ENCODE peak calls at places on chromosomes 13 and 19, in four cellular contexts. One of them, this sample, is unnamed.

GRCh38 chr13:52851153-52851962 is 2.9 kb upstream of the PCDH8 start:
- DNase-seq in Panc1: no peak
- DNase-seq in transverse colon: peak
- DNase-seq in pancreas: peak
- DNase-seq in this sample: no peak

GRCh38 chr19:19211499-19212432 is at the start of gene NCAN:
- DNase-seq in pancreas: no peak
- DNase-seq in Panc1: no peak
- DNase-seq in transverse colon: no peak
- DNase-seq in this sample: no peak

GRCh38 chr13:29799041-29799440 is 51.4 kb downstream of the UBL3 start:
- DNase-seq in pancreas: no peak
- DNase-seq in Panc1: no peak
- DNase-seq in transverse colon: no peak
- DNase-seq in this sample: no peak

GRCh38 chr13:61045197-61045596 is 370.5 kb downstream of the PCDH20 start:
- DNase-seq in transverse colon: no peak
- DNase-seq in Panc1: no peak
- DNase-seq in pancreas: no peak
- DNase-seq in this sample: no peak

GRCh38 chr13:53351040-53351439 is 322.4 kb downstream of the OLFM4 start:
- DNase-seq in transverse colon: no peak
- DNase-seq in pancreas: no peak
- DNase-seq in Panc1: no peak
- DNase-seq in this sample: no peak

GRCh38 chr13:78759704-78760103 is 100.7 kb upstream of the OBI1 start:
- DNase-seq in pancreas: no peak
- DNase-seq in transverse colon: no peak
- DNase-seq in Panc1: no peak
- DNase-seq in this sample: no peak

GRCh38 chr19:40280608-40281221 is 4.4 kb downstream of the AKT2 start:
- DNase-seq in transverse colon: peak
- DNase-seq in Panc1: no peak
- DNase-seq in pancreas: no peak
- DNase-seq in this sample: peak

GRCh38 chr13:99464441-99464949 is 36.8 kb upstream of the TM9SF2 start:
- DNase-seq in pancreas: no peak
- DNase-seq in transverse colon: no peak
- DNase-seq in Panc1: no peak
- DNase-seq in this sample: no peak

GRCh38 chr13:76663941-76664340 is 222.3 kb downstream of the KCTD12 start:
- DNase-seq in pancreas: no peak
- DNase-seq in transverse colon: no peak
- DNase-seq in Panc1: no peak
- DNase-seq in this sample: no peak

GRCh38 chr13:61913183-61913582 is 497.5 kb upstream of the PCDH20 start:
- DNase-seq in pancreas: no peak
- DNase-seq in transverse colon: no peak
- DNase-seq in Panc1: no peak
- DNase-seq in this sample: no peak

GRCh38 chr13:106710267-106710666 is 142.3 kb upstream of the ARGLU1 start:
- DNase-seq in Panc1: no peak
- DNase-seq in pancreas: no peak
- DNase-seq in transverse colon: no peak
- DNase-seq in this sample: no peak

GRCh38 chr13:60155978-60156377 is 7.8 kb downstream of the DIAPH3 start:
- DNase-seq in transverse colon: no peak
- DNase-seq in pancreas: no peak
- DNase-seq in Panc1: no peak
- DNase-seq in this sample: no peak

GRCh38 chr19:18300930-18301717 is 19.7 kb upstream of the JUND start:
- DNase-seq in transverse colon: peak
- DNase-seq in Panc1: no peak
- DNase-seq in pancreas: no peak
- DNase-seq in this sample: peak

GRCh38 chr19:38274734-38275133 is 10.4 kb downstream of the SPINT2 start:
- DNase-seq in Panc1: no peak
- DNase-seq in pancreas: no peak
- DNase-seq in transverse colon: peak
- DNase-seq in this sample: no peak

GRCh38 chr13:94227255-94227879 is 252.1 kb downstream of the DCT start:
- DNase-seq in pancreas: no peak
- DNase-seq in transverse colon: no peak
- DNase-seq in Panc1: no peak
- DNase-seq in this sample: no peak

GRCh38 chr19:21202865-21203494 is 61.1 kb downstream of the ZNF431 start:
- DNase-seq in transverse colon: no peak
- DNase-seq in Panc1: peak
- DNase-seq in pancreas: no peak
- DNase-seq in this sample: no peak

GRCh38 chr19:7969560-7969949 is 26.1 kb upstream of the TIMM44 start:
- DNase-seq in Panc1: no peak
- DNase-seq in pancreas: no peak
- DNase-seq in transverse colon: no peak
- DNase-seq in this sample: no peak

GRCh38 chr13:86572115-86572514 is 772.9 kb upstream of the SLITRK6 start:
- DNase-seq in transverse colon: no peak
- DNase-seq in pancreas: no peak
- DNase-seq in Panc1: no peak
- DNase-seq in this sample: no peak

GRCh38 chr13:106471957-106472543 is 63.4 kb downstream of the EFNB2 start:
- DNase-seq in Panc1: peak
- DNase-seq in pancreas: no peak
- DNase-seq in transverse colon: peak
- DNase-seq in this sample: no peak

GRCh38 chr19:8426283-8426682 is 13.2 kb downstream of the MARCHF2 start:
- DNase-seq in Panc1: no peak
- DNase-seq in transverse colon: no peak
- DNase-seq in pancreas: no peak
- DNase-seq in this sample: no peak

GRCh38 chr19:35757231-35757748 is 461 bp upstream of the HSPB6 start:
- DNase-seq in pancreas: peak
- DNase-seq in transverse colon: peak
- DNase-seq in Panc1: no peak
- DNase-seq in this sample: peak

GRCh38 chr19:43489310-43489709 is 15.2 kb downstream of the PHLDB3 start:
- DNase-seq in transverse colon: no peak
- DNase-seq in pancreas: no peak
- DNase-seq in Panc1: no peak
- DNase-seq in this sample: no peak

GRCh38 chr13:22461854-22462565 is 718.8 kb upstream of the SGCG start:
- DNase-seq in pancreas: no peak
- DNase-seq in transverse colon: no peak
- DNase-seq in Panc1: no peak
- DNase-seq in this sample: no peak

GRCh38 chr19:12769689-12770088 is 5.7 kb downstream of the HOOK2 start:
- DNase-seq in transverse colon: peak
- DNase-seq in Panc1: no peak
- DNase-seq in pancreas: no peak
- DNase-seq in this sample: no peak

GRCh38 chr19:38264486-38265212 is at the start of gene SPINT2:
- DNase-seq in Panc1: no peak
- DNase-seq in pancreas: no peak
- DNase-seq in transverse colon: no peak
- DNase-seq in this sample: peak

GRCh38 chr13:70108276-70108845 is at the start of gene KLHL1:
- DNase-seq in Panc1: no peak
- DNase-seq in transverse colon: no peak
- DNase-seq in pancreas: no peak
- DNase-seq in this sample: no peak

GRCh38 chr19:35397064-35397463 is 26.2 kb downstream of the GPR42 start:
- DNase-seq in Panc1: no peak
- DNase-seq in transverse colon: no peak
- DNase-seq in pancreas: no peak
- DNase-seq in this sample: no peak

GRCh38 chr19:38913958-38914357 is 2.0 kb upstream of the CCER2 start:
- DNase-seq in Panc1: no peak
- DNase-seq in transverse colon: no peak
- DNase-seq in pancreas: peak
- DNase-seq in this sample: no peak

DNA sequence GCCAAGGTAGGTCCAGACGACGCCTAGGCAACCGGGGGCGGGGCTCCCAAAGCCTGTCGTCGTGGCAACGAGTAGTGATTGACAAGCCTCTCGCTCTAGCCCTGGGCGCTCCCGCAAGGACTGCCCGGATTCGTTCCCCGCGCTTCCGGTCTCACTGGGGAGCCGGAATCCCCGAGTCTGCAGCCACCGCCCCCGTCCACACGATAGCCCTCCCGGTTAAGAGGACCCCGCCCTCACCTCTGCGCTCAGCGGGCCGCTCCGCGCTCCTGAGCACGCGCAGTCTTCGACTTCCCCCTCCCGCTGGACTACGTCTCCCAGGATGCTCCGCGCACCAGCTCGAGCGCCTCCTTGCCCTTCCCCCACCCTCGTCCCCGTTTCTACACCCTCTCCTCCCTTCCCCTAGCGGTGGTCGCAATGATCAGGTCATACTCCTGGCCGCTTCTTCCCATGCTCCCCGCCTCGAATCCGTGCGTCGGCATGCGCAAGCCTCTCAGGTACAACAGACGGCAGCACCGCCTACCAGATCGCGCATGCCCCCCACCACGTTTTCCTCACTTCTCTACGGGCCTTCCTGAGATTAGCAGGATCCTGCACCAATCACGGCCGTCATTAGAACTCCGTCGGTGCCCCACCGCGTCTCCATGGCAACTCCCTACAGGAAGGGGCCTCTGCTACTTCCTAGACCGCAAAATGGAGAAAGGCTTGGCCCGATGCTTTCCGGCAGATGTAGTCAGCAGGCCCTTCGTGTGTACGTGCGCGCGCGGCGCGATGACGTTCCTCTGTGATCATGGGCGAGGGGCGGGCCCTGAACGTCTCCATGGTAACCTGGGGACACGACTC is at the start of gene MZF1:
- DNase-seq in pancreas: peak
- DNase-seq in transverse colon: peak
- DNase-seq in Panc1: peak
- DNase-seq in this sample: peak
- TF ChIP-seq CTCF in pancreas: no peak
- TF ChIP-seq CTCF in transverse colon: no peak
- TF ChIP-seq CTCF in Panc1: no peak
- TF ChIP-seq CTCF in this sample: no peak

DNA sequence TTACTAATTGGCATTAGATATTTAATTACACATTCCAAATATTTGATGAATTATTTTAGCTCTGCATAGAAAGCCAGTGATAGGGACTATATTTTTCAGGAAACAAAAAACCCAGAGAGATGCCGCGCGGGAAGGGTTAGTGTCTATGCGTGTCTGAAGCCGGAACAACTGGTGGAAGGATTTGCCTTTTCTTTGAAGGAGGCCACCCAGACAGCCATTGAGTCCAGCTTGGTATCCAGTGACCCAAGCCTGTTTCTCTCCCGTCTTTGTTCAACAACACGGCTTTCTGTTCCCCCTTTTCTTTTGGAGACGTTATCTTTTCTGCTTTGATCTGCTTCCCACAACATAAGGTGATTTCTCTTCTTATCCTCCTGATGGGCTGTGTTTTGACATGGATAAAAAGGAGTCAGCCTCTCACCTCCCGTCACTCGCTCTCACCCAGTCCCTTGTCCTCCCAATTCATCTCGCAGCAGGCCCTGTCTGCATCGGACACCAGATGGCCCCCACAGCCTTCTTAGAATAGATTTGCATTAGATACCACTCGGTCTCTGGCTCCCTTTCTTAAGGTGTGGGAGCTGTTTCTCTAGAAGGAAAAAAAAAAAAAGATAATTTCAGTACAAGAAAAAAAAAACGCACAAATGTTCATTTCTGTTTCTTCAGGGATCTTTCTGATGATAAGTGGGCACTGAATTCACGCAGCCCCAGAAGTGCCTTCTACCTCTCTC is 361.8 kb downstream of the ZNF536 start:
- DNase-seq in pancreas: no peak
- DNase-seq in transverse colon: no peak
- DNase-seq in Panc1: no peak
- DNase-seq in this sample: no peak
- TF ChIP-seq CTCF in pancreas: no peak
- TF ChIP-seq CTCF in transverse colon: no peak
- TF ChIP-seq CTCF in Panc1: no peak
- TF ChIP-seq CTCF in this sample: no peak

GRCh38 chr13:112442483-112443090 is 66.4 kb downstream of the SPACA7 start:
- DNase-seq in pancreas: no peak
- DNase-seq in transverse colon: no peak
- DNase-seq in Panc1: no peak
- DNase-seq in this sample: no peak

GRCh38 chr13:112441779-112442310 is 65.7 kb downstream of the SPACA7 start:
- DNase-seq in transverse colon: no peak
- DNase-seq in pancreas: no peak
- DNase-seq in Panc1: no peak
- DNase-seq in this sample: peak

GRCh38 chr13:112444416-112445399 is 68.6 kb downstream of the SPACA7 start:
- DNase-seq in Panc1: no peak
- DNase-seq in pancreas: peak
- DNase-seq in transverse colon: no peak
- DNase-seq in this sample: no peak

GRCh38 chr13:112444001-112444311 is 67.8 kb downstream of the SPACA7 start:
- DNase-seq in transverse colon: peak
- DNase-seq in pancreas: peak
- DNase-seq in Panc1: peak
- DNase-seq in this sample: peak

DNA sequence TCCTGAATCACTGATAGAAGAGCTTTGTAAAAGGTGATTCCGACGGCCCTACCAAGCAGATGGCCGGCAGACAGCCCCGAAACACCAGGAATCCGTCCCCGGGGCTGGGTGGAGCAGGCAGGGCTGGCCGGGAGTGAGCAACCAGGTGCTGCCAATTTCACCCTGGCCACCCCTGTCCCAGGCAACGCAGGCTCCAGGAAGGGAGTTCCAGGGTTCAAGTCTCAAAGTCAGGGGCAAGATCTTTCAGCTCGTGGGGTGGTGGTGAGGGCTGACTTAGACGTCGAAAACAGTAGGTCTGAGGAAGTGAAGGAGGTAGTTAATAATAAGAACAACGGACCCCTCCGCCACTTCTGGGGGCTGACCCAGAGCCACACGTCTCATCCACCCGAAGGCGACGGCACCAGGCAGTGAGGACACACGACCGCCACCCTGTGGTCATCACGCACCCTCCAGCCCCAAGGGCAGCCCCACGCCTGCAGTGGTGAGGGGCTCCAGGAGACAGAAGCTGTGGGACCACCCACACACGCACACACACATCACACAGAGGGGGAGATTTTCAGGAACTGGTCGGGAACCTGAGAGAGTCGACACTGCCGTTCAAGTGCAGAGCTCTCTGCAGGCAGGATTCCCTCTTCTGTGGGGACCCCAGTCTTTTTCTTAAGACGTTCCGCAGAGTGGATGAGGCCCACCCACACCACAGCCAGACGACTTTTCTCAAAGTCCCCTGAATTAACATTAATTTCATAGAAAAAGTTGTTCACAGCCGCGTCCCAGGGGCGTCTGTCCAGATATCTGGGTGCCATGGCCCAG is 67.2 kb downstream of the SPACA7 start:
- DNase-seq in pancreas: no peak
- DNase-seq in Panc1: no peak
- DNase-seq in transverse colon: no peak
- DNase-seq in this sample: peak
- TF ChIP-seq CTCF in pancreas: no peak
- TF ChIP-seq CTCF in Panc1: no peak
- TF ChIP-seq CTCF in transverse colon: no peak
- TF ChIP-seq CTCF in this sample: no peak

GRCh38 chr13:55302568-55302967 is 1838.2 kb upstream of the PRR20A start:
- DNase-seq in pancreas: no peak
- DNase-seq in Panc1: no peak
- DNase-seq in transverse colon: no peak
- DNase-seq in this sample: no peak

GRCh38 chr13:55298201-55298600 is 1842.5 kb upstream of the PRR20A start:
- DNase-seq in pancreas: no peak
- DNase-seq in transverse colon: no peak
- DNase-seq in Panc1: no peak
- DNase-seq in this sample: no peak
- TF ChIP-seq CTCF in pancreas: no peak
- TF ChIP-seq CTCF in transverse colon: no peak
- TF ChIP-seq CTCF in Panc1: no peak
- TF ChIP-seq CTCF in this sample: no peak